ENCODE peak calls at places on chromosomes 11 and 22, in nine cellular contexts. M, P, Z, K, O, D, B, G and N are unnamed samples.

GRCh38 chr11:68216171-68216938 is 3.3 kb upstream of the KMT5B start:
- DNase-seq in M (no peak), P (no peak), Z (no peak), K (peak; percentile 68), O (no peak), D (peak; percentile 55), B (peak; percentile 63), G (no peak), N (no peak)

GRCh38 chr22:46073683-46074504 is 76.4 kb upstream of the PPARA start:
- DNase-seq in M (no peak), P (peak; percentile 53), Z (peak; percentile 53), K (peak; percentile 74), O (no peak), D (no peak), B (peak; percentile 59), G (peak; percentile 14), N (no peak)

GRCh38 chr11:17415523-17416104 is 27.2 kb upstream of the KCNJ11 start:
- DNase-seq in M (no peak), P (peak; percentile 30), Z (no peak), K (no peak), O (no peak), D (no peak), B (no peak), G (no peak), N (no peak)

GRCh38 chr11:122226810-122227379 is 110.9 kb upstream of the BLID start:
- DNase-seq in M (no peak), P (no peak), Z (no peak), K (no peak), O (no peak), D (no peak), B (no peak), G (no peak), N (no peak)

GRCh38 chr22:27377501-27377900 is 424.1 kb downstream of the MN1 start:
- DNase-seq in M (no peak), P (no peak), Z (no peak), K (no peak), O (no peak), D (peak; percentile 86), B (no peak), G (no peak), N (no peak)

GRCh38 chr11:58525037-58525614 is 17.2 kb upstream of the OR5B21 start:
- DNase-seq in M (no peak), P (no peak), Z (no peak), K (no peak), O (no peak), D (peak; percentile 28), B (no peak), G (no peak), N (no peak)

GRCh38 chr22:44019846-44020245 is 4.3 kb upstream of the PARVB start:
- DNase-seq in M (no peak), P (peak; percentile 9), Z (no peak), K (no peak), O (no peak), D (no peak), B (no peak), G (no peak), N (no peak)

GRCh38 chr11:27902981-27903624 is 202.8 kb upstream of the BDNF start:
- DNase-seq in M (no peak), P (no peak), Z (peak; percentile 50), K (no peak), O (no peak), D (no peak), B (no peak), G (no peak), N (no peak)

GRCh38 chr22:45105281-45105700 is 58.4 kb upstream of the NUP50 start:
- DNase-seq in M (no peak), P (no peak), Z (peak; percentile 87), K (no peak), O (no peak), D (no peak), B (no peak), G (no peak), N (no peak)

GRCh38 chr22:48713266-48714205 is 1114.1 kb downstream of the BRD1 start:
- DNase-seq in M (no peak), P (peak; percentile 28), Z (no peak), K (peak; percentile 56), O (no peak), D (no peak), B (no peak), G (no peak), N (no peak)

GRCh38 chr11:86919557-86920210 is 35.5 kb downstream of the FZD4 start:
- DNase-seq in M (no peak), P (no peak), Z (peak; percentile 89), K (no peak), O (no peak), D (peak; percentile 10), B (no peak), G (no peak), N (no peak)

GRCh38 chr11:113632981-113633380 is 73.1 kb downstream of the TMPRSS5 start:
- DNase-seq in M (no peak), P (no peak), Z (peak; percentile 76), K (peak; percentile 84), O (no peak), D (no peak), B (no peak), G (no peak), N (no peak)

GRCh38 chr22:47408409-47408808 is 646.0 kb downstream of the TBC1D22A start:
- DNase-seq in M (no peak), P (no peak), Z (no peak), K (peak; percentile 53), O (no peak), D (no peak), B (no peak), G (no peak), N (no peak)

GRCh38 chr22:25884121-25884520 is 142.1 kb downstream of the MYO18B start:
- DNase-seq in M (no peak), P (no peak), Z (no peak), K (no peak), O (no peak), D (no peak), B (no peak), G (no peak), N (no peak)

GRCh38 chr22:25878933-25879332 is 136.9 kb downstream of the MYO18B start:
- DNase-seq in M (no peak), P (no peak), Z (no peak), K (no peak), O (no peak), D (no peak), B (no peak), G (no peak), N (no peak)

GRCh38 chr22:25881353-25881752 is 139.4 kb downstream of the MYO18B start:
- DNase-seq in M (no peak), P (no peak), Z (no peak), K (no peak), O (no peak), D (no peak), B (no peak), G (no peak), N (no peak)

GRCh38 chr22:25882366-25882765 is 140.4 kb downstream of the MYO18B start:
- DNase-seq in M (no peak), P (no peak), Z (no peak), K (no peak), O (no peak), D (no peak), B (no peak), G (no peak), N (no peak)

DNA sequence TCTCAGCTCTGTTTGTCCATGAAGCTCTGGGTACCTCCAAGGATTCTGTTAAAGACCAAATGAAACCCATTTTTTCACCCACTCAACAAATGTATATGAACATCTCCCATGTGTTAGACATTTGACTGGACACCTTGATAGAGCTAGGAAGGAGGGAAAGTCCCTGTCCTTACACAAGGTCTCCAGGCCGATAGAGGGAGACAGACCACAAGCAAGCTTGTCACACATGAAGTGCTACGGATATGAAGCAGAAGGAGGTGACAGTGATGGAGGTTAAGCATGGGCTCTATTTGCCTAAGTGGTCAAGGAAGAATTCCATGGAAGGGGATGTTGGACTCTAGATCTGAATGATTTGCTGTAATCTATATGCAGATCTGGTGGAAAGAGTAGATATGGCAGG is 138.5 kb downstream of the MYO18B start:
- DNase-seq in M (no peak), P (no peak), Z (no peak), K (no peak), O (no peak), D (no peak), B (no peak), G (no peak), N (no peak)
- TF ChIP-seq CTCF in M (no peak), P (no peak), Z (no peak), K (no peak), O (no peak), D (no peak), B (no peak), G (no peak), N (no peak)

GRCh38 chr11:46677991-46678740 is 22.3 kb downstream of the ARHGAP1 start:
- DNase-seq in M (no peak), P (no peak), Z (no peak), K (peak; percentile 55), O (no peak), D (no peak), B (no peak), G (no peak), N (no peak)
- TF ChIP-seq CTCF in M (no peak), P (no peak), Z (no peak), K (no peak), O (no peak), D (no peak), B (no peak), G (no peak), N (no peak)

DNA sequence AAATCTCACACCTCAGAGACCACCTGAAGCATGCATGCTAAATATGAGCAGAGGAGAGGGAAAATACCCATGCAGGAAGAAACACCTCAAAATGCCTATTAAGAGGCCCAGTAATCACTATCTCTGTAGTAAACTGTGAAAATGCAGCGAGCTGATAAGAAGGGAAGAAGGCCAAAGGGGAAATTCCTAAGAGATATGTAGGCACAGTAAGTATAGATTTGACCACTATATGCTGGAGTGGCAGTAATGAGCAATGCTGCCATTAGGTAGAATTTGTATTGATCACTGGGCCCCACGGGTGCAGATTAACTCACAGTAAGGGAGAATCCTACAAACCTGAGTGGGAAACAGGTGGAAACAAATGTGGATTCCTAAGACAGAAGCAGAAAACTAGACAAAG is 1813.1 kb upstream of the RAG2 start:
- DNase-seq in M (no peak), P (no peak), Z (no peak), K (no peak), O (no peak), D (no peak), B (no peak), G (no peak), N (no peak)
- TF ChIP-seq CTCF in M (peak; percentile 46), P (no peak), Z (no peak), K (no peak), O (no peak), D (no peak), B (no peak), G (no peak), N (no peak)

DNA sequence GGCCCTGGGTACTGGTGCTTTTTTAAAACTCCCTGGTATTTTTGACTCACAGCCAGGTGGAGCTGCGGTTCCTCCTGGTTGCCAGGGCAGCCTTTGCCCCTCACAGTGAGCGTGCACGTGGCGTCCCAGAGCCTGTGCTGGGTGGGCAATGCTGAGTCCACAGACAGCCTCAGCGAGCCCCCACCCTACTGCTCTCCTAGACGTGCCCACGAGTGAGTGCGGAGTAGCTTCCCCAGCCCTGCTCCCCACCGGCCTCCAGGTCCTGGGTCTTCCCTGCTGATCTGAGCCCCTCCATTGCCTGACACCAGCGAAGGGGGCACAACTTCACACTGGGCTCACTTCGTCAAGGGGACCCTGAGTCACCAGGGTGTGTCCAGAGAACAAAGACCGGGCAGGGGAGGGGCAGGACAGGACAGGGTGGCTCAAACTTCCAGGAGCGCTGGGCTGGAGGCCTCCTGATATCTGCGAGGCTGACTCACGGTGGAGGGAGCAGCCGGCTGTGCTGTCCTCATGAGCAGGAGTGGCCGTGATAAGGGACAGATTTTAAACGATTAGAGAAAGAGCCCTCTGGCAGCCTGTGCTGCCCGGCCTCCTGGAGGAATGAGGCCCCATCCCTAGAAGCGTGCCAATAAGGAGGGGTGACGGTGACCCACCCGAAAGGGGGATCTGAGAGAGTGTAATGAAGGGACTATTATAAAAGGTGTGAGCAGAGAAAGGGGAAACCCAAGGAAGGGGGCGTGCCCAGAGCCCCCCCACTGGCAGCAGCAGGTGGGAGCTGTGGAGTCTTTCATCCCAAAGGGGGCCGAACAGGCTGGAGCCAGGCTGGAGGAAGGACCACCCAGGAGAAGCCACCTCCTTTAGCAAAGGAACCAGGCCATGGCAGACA is 129.3 kb upstream of the FGF3 start:
- DNase-seq in M (no peak), P (no peak), Z (peak; percentile 32), K (peak; percentile 61), O (no peak), D (peak; percentile 41), B (no peak), G (no peak), N (no peak)
- TF ChIP-seq CTCF in M (no peak), P (no peak), Z (no peak), K (no peak), O (no peak), D (no peak), B (no peak), G (no peak), N (no peak)